ENCODE peak calls at places on chromosomes 3 and 15, in eight cellular contexts. P, H, R, W, J, N, Y and Z are unnamed samples.

GRCh38 chr3:107729686-107730085 is 206.9 kb downstream of the BBX start:
- DNase-seq in P (no peak), H (no peak), N (no peak), R (no peak), Y (no peak), J (no peak), W (no peak), Z (no peak)

GRCh38 chr3:71228156-71228885 is 355.2 kb downstream of the FOXP1 start:
- DNase-seq in W (no peak), H (no peak), J (no peak), N (no peak), Y (no peak), R (no peak), P (no peak), Z (no peak)

GRCh38 chr3:16477054-16477453 is 36.4 kb downstream of the RFTN1 start:
- DNase-seq in N (peak; percentile 64), W (peak; percentile 21), J (no peak), R (no peak), P (peak; percentile 81), H (no peak), Y (no peak), Z (no peak)

GRCh38 chr15:62344806-62345539 is 179.9 kb upstream of the C2CD4B start:
- DNase-seq in N (peak; percentile 73), W (peak; percentile 84), Y (peak; percentile 39), P (peak; percentile 67), H (peak; percentile 86), R (peak; percentile 45), J (no peak), Z (peak; percentile 16)

GRCh38 chr15:66456211-66456610 is 41.4 kb downstream of the SNAPC5 start:
- DNase-seq in N (peak; percentile 17), W (no peak), Y (no peak), P (no peak), R (no peak), H (no peak), J (no peak), Z (no peak)

GRCh38 chr3:4580346-4581019 is 87.3 kb downstream of the ITPR1 start:
- DNase-seq in J (no peak), N (no peak), P (no peak), W (no peak), Y (peak; percentile 57), R (no peak), H (peak; percentile 10), Z (no peak)

GRCh38 chr3:16401273-16401672 is 112.2 kb downstream of the RFTN1 start:
- DNase-seq in N (no peak), R (no peak), J (no peak), P (no peak), Y (no peak), W (no peak), H (no peak), Z (no peak)

GRCh38 chr3:15055019-15055557 is 10.0 kb downstream of the MRPS25 start:
- DNase-seq in W (no peak), R (peak; percentile 53), P (no peak), J (no peak), N (peak; percentile 62), H (no peak), Y (no peak), Z (no peak)

GRCh38 chr3:45617430-45618080 is 23.0 kb downstream of the LIMD1 start:
- DNase-seq in N (no peak), P (no peak), Y (no peak), J (no peak), R (no peak), H (no peak), W (no peak), Z (no peak)

GRCh38 chr3:196662033-196662432 is 22.5 kb downstream of the NRROS start:
- DNase-seq in H (no peak), N (no peak), W (peak; percentile 90), Y (no peak), P (no peak), J (no peak), R (no peak), Z (no peak)

GRCh38 chr15:89494941-89495637 is 1.3 kb downstream of the RHCG start:
- DNase-seq in Y (no peak), J (peak; percentile 27), H (no peak), W (peak; percentile 65), R (no peak), P (no peak), N (no peak), Z (peak; percentile 5)

GRCh38 chr3:47015151-47015550 is 35.7 kb downstream of the NBEAL2 start:
- DNase-seq in H (no peak), N (no peak), P (no peak), Y (no peak), W (no peak), R (no peak), J (no peak), Z (no peak)

GRCh38 chr15:88454231-88454630 is 13.0 kb downstream of the MRPL46 start:
- DNase-seq in W (no peak), N (peak; percentile 52), J (no peak), Y (no peak), H (no peak), R (no peak), P (peak; percentile 5), Z (no peak)

GRCh38 chr15:97929456-97930229 is 30.9 kb upstream of the ARRDC4 start:
- DNase-seq in N (no peak), W (no peak), R (no peak), J (no peak), Y (no peak), P (no peak), H (no peak), Z (no peak)

GRCh38 chr3:70840106-70840870 is 527.9 kb upstream of the MDFIC2 start:
- DNase-seq in R (no peak), Y (no peak), J (no peak), N (peak; percentile 68), H (no peak), W (no peak), P (no peak), Z (no peak)

GRCh38 chr3:10374311-10374710 is 53.4 kb upstream of the SEC13 start:
- DNase-seq in J (no peak), Y (no peak), R (no peak), H (no peak), P (no peak), W (no peak), N (no peak), Z (no peak)

DNA sequence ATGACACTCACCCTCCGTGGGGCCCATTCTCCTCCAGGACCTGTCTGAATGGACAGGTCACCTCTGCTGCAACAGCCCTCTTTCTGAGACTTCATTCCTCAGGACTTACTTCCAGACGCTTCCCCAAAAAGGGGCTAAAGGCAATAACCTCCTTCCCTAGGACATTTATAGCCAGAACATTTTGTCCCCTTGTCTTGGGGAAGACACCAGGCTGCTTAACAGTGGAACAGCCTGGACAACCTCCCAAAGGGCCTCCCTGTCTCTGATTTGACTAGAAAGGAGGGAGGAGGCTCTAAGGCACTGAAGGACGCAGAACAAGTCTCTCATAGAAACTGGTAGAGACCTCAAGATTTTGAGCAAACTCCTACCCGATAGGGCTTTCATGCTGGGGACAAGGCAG is 32.7 kb downstream of the ADCY5 start:
- DNase-seq in R (no peak), N (no peak), P (no peak), W (no peak), Y (no peak), J (no peak), H (no peak), Z (no peak)
- H3K27ac ChIP-seq in R (no peak overlapping the region), N (no peak overlapping the region), P (no peak overlapping the region), W (no peak overlapping the region), Y (peak overlapping the region; percentile 38), J (peak overlapping the region; percentile 90), H (no peak overlapping the region), Z (no peak overlapping the region)

GRCh38 chr15:65060641-65061397 is 7.0 kb downstream of the RASL12 start:
- DNase-seq in P (no peak), N (no peak), R (no peak), Y (no peak), J (peak; percentile 92), H (no peak), W (no peak), Z (no peak)

GRCh38 chr15:65059369-65059750 is 8.4 kb downstream of the RASL12 start:
- DNase-seq in W (no peak), R (no peak), N (no peak), P (no peak), J (peak; percentile 53), H (no peak), Y (no peak), Z (no peak)

GRCh38 chr15:65059931-65060596 is 7.7 kb downstream of the RASL12 start:
- DNase-seq in P (no peak), N (no peak), Y (no peak), J (peak; percentile 67), W (no peak), R (no peak), H (no peak), Z (no peak)

GRCh38 chr15:65062061-65062460 is 5.7 kb downstream of the RASL12 start:
- DNase-seq in R (no peak), J (peak; percentile 72), H (no peak), P (no peak), W (no peak), N (no peak), Y (no peak), Z (no peak)

GRCh38 chr15:65062726-65063125 is 5.1 kb downstream of the RASL12 start:
- DNase-seq in H (no peak), Y (no peak), P (no peak), R (no peak), N (no peak), J (no peak), W (no peak), Z (peak; percentile 45)
- H3K27ac ChIP-seq in H (no peak overlapping the region), Y (peak overlapping the region; percentile 98), P (no peak overlapping the region), R (no peak overlapping the region), N (no peak overlapping the region), J (peak overlapping the region; percentile 99), W (no peak overlapping the region), Z (peak overlapping the region; percentile 30)

DNA sequence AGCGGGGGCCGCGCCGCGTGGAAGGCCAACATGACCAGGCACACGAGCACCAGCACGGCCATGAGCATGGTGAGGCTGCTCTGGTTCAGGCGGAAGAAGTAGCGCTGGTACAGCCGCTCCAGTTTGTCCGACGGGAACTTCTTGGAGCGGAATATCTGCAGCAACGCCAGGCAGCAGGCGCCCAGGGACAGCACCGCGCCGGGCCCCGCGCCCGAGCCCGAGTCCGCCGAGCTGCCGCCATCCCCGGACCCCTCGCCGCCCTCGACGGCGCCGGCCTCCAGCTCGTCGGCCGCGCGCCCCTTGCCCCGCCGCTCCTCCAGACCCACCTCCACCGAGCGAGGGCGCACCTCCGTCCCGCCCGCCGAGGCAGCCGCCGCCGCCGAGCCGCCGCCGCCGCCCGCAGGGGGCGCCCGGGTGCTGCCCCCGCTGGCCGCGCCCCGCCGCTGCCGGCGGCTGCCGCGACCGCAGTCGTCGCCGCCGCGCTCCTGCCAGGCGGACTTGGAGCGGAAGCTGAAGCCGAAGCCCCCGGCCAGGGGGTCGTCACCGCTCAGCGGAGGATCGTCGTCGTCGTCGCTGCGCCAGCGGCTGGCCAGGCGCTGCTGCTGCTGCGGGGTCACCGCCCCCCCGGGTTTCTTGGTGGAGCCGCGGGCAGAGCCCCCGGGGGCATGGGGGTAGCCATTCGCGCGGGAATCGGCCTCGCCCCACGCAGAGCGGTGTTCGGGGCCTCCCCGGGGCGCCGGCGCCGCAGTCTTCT is 964 bp downstream of the ADCY5 start:
- DNase-seq in Y (no peak), H (no peak), W (peak; percentile 40), P (no peak), R (peak; percentile 53), J (no peak), N (no peak), Z (peak; percentile 8)
- H3K27ac ChIP-seq in Y (peak overlapping the region; percentile 86), H (peak overlapping the region; percentile 13), W (no peak overlapping the region), P (no peak overlapping the region), R (no peak overlapping the region), J (peak overlapping the region; percentile 90), N (no peak overlapping the region), Z (no peak overlapping the region)

DNA sequence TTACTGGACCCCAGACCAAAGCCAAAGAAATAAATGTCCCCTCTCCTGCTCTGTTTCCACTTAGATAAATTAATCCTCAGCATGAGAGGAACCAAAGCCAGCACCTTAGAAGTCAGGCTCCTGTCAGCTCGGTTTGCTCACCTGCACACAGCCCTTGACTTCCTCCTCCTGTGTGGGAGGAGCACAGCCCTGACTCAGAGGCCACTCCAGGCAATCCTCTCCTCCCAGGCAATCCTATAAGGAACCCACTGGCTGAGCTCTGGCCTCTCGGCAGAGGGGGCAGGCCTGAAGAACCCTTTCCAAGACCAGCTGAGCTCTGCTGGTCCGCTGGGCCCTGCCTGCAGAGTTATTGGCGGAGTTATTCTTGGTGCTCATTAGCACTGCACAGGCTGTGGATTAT is 30.8 kb downstream of the LIPC start:
- DNase-seq in H (no peak), R (no peak), N (no peak), P (no peak), Y (no peak), W (peak; percentile 62), J (peak; percentile 32), Z (no peak)
- H3K27ac ChIP-seq in H (peak overlapping the region; percentile 20), R (no peak overlapping the region), N (no peak overlapping the region), P (no peak overlapping the region), Y (no peak overlapping the region), W (no peak overlapping the region), J (no peak overlapping the region), Z (no peak overlapping the region)